ENCODE peak calls at places on chromosomes 4 and X, in nine cellular contexts. O, Q, K, E, Z, L, V, T and P are unnamed samples.

GRCh38 chr4:48093949-48094550 is 40.0 kb downstream of the TXK start:
- DNase-seq in T (no peak), L (peak), E (peak), K (no peak), O (no peak), V (no peak), Q (no peak), Z (no peak), P (no peak)

GRCh38 chrX:87374324-87374723 is 143.3 kb upstream of the KLHL4 start:
- DNase-seq in Q (no peak), E (no peak), T (no peak), Z (no peak), L (no peak), O (no peak), V (no peak), K (no peak), P (no peak)

GRCh38 chr4:158484173-158484885 is 37.4 kb upstream of the RXFP1 start:
- DNase-seq in E (peak), Z (no peak), K (no peak), O (no peak), V (no peak), T (no peak), L (peak), Q (no peak), P (no peak)

GRCh38 chr4:21011106-21011505 is 310.8 kb downstream of the PACRGL start:
- DNase-seq in O (no peak), E (no peak), Q (no peak), V (no peak), T (no peak), L (no peak), K (no peak), Z (no peak), P (no peak)

GRCh38 chr4:152408514-152409327 is 127.2 kb downstream of the FBXW7 start:
- DNase-seq in E (peak), T (no peak), O (peak), L (peak), K (no peak), V (no peak), Z (peak), Q (no peak), P (no peak)

GRCh38 chr4:164771088-164771487 is 17.2 kb downstream of the SMIM31 start:
- DNase-seq in K (no peak), Q (no peak), O (no peak), E (no peak), T (no peak), L (peak), V (no peak), Z (no peak), P (no peak)

GRCh38 chr4:180578175-180578574 is 1665.0 kb upstream of the TENM3 start:
- DNase-seq in K (no peak), T (no peak), E (no peak), L (no peak), O (no peak), Q (no peak), V (no peak), Z (no peak), P (no peak)

GRCh38 chr4:82493721-82494425 is 63.5 kb downstream of the ENOPH1 start:
- DNase-seq in K (no peak), Q (no peak), E (no peak), V (no peak), O (no peak), T (no peak), L (no peak), Z (no peak), P (no peak)

GRCh38 chrX:21683910-21684309 is 25.8 kb upstream of the KLHL34 start:
- DNase-seq in Q (no peak), V (no peak), O (no peak), T (no peak), K (no peak), E (peak), Z (no peak), L (peak), P (no peak)

GRCh38 chrX:130012683-130013082 is 30.2 kb downstream of the BCORL1 start:
- DNase-seq in V (no peak), O (no peak), E (no peak), T (no peak), Q (no peak), K (no peak), L (no peak), Z (no peak), P (no peak)